ENCODE peak calls at places on chromosomes 5 and 9, in six cellular contexts. W, O, P, M, X and Q are unnamed samples.

GRCh38 chr9:6197330-6197729 is 18.3 kb upstream of the IL33 start:
- DNase-seq in W (peak; percentile 15), O (no peak), P (no peak), M (no peak), X (peak; percentile 23), Q (no peak)

GRCh38 chr9:124285903-124286291 is 28.1 kb downstream of the NEK6 start:
- DNase-seq in W (no peak), O (no peak), P (no peak), M (peak; percentile 85), X (no peak), Q (no peak)

GRCh38 chr5:125134216-125135081 is 388.0 kb upstream of the ZNF608 start:
- DNase-seq in W (no peak), O (no peak), P (no peak), M (no peak), X (no peak), Q (no peak)

GRCh38 chr9:16661816-16662215 is 208.7 kb downstream of the BNC2 start:
- DNase-seq in W (no peak), O (no peak), P (no peak), M (no peak), X (no peak), Q (no peak)

GRCh38 chr5:37771731-37772130 is 68.1 kb downstream of the GDNF start:
- DNase-seq in W (no peak), O (no peak), P (no peak), M (no peak), X (no peak), Q (no peak)

GRCh38 chr9:129552064-129552463 is 68.8 kb downstream of the C9orf50 start:
- DNase-seq in W (no peak), O (peak; percentile 36), P (no peak), M (no peak), X (no peak), Q (no peak)

GRCh38 chr5:111635151-111635945 is 121.6 kb downstream of the NREP start:
- DNase-seq in W (peak; percentile 4), O (no peak), P (no peak), M (no peak), X (no peak), Q (no peak)

GRCh38 chr5:113250341-113250953 is 184.3 kb downstream of the TSSK1B start:
- DNase-seq in W (no peak), O (no peak), P (no peak), M (no peak), X (no peak), Q (no peak)

GRCh38 chr9:18438300-18438925 is 35.5 kb upstream of the ADAMTSL1 start:
- DNase-seq in W (no peak), O (peak; percentile 92), P (no peak), M (no peak), X (peak; percentile 17), Q (no peak)